ENCODE peak calls at places on chromosomes 11 and 22, in four cellular contexts. One of them, this sample, is unnamed. For H3K4me1, the result is how much of the 10 kb centered on the place peaks cover.

GRCh38 chr22:49953680-49954344 is 6.8 kb upstream of the PIM3 start:
- DNase-seq in stomach: no peak
- DNase-seq in endothelial cell of umbilical vein: no peak
- DNase-seq in transverse colon: no peak
- DNase-seq in this sample: no peak

GRCh38 chr11:112839051-112839450 is 122.2 kb upstream of the NCAM1 start:
- DNase-seq in endothelial cell of umbilical vein: no peak
- DNase-seq in transverse colon: no peak
- DNase-seq in stomach: no peak
- DNase-seq in this sample: no peak

GRCh38 chr22:26828311-26828710 is 170.9 kb downstream of the MIAT start:
- DNase-seq in stomach: no peak
- DNase-seq in endothelial cell of umbilical vein: no peak
- DNase-seq in transverse colon: no peak
- DNase-seq in this sample: no peak

GRCh38 chr22:28923826-28924732 is 40.7 kb downstream of the ZNRF3 start:
- DNase-seq in stomach: peak
- DNase-seq in transverse colon: peak
- DNase-seq in endothelial cell of umbilical vein: no peak
- DNase-seq in this sample: peak

GRCh38 chr11:134449713-134450112 is 37.7 kb upstream of the B3GAT1 start:
- DNase-seq in transverse colon: no peak
- DNase-seq in stomach: no peak
- DNase-seq in endothelial cell of umbilical vein: no peak
- DNase-seq in this sample: no peak

GRCh38 chr11:2520736-2521035 is 75.9 kb downstream of the KCNQ1 start:
- DNase-seq in endothelial cell of umbilical vein: no peak
- DNase-seq in stomach: peak
- DNase-seq in transverse colon: no peak
- DNase-seq in this sample: no peak

GRCh38 chr22:29912605-29913398 is 29.8 kb downstream of the MTMR3 start:
- DNase-seq in endothelial cell of umbilical vein: no peak
- DNase-seq in transverse colon: no peak
- DNase-seq in stomach: no peak
- DNase-seq in this sample: no peak

GRCh38 chr11:32939046-32939445 is 46.4 kb downstream of the QSER1 start:
- DNase-seq in stomach: no peak
- DNase-seq in endothelial cell of umbilical vein: no peak
- DNase-seq in transverse colon: no peak
- DNase-seq in this sample: no peak

GRCh38 chr11:78574386-78575381 is at the start of gene NARS2:
- DNase-seq in stomach: peak
- DNase-seq in transverse colon: peak
- DNase-seq in endothelial cell of umbilical vein: peak
- DNase-seq in this sample: peak

GRCh38 chr22:48695251-48695650 is 1132.4 kb downstream of the BRD1 start:
- DNase-seq in stomach: no peak
- DNase-seq in endothelial cell of umbilical vein: no peak
- DNase-seq in transverse colon: no peak
- DNase-seq in this sample: no peak

GRCh38 chr11:1060885-1061616 is 13.6 kb upstream of the MUC2 start:
- DNase-seq in stomach: peak
- DNase-seq in transverse colon: peak
- DNase-seq in endothelial cell of umbilical vein: peak
- DNase-seq in this sample: no peak

GRCh38 chr22:30705710-30706651 is 11.3 kb downstream of the OSBP2 start:
- DNase-seq in endothelial cell of umbilical vein: no peak
- DNase-seq in transverse colon: peak
- DNase-seq in stomach: no peak
- DNase-seq in this sample: no peak

GRCh38 chr22:28016781-28017557 is 97.9 kb upstream of the PITPNB start:
- DNase-seq in stomach: peak
- DNase-seq in transverse colon: peak
- DNase-seq in endothelial cell of umbilical vein: no peak
- DNase-seq in this sample: no peak

GRCh38 chr22:30648825-30649224 is 13.2 kb downstream of the SLC35E4 start:
- DNase-seq in transverse colon: no peak
- DNase-seq in stomach: peak
- DNase-seq in endothelial cell of umbilical vein: no peak
- DNase-seq in this sample: no peak

GRCh38 chr11:95417832-95418231 is 186.8 kb upstream of the SESN3 start:
- DNase-seq in transverse colon: no peak
- DNase-seq in stomach: no peak
- DNase-seq in endothelial cell of umbilical vein: no peak
- DNase-seq in this sample: no peak

DNA sequence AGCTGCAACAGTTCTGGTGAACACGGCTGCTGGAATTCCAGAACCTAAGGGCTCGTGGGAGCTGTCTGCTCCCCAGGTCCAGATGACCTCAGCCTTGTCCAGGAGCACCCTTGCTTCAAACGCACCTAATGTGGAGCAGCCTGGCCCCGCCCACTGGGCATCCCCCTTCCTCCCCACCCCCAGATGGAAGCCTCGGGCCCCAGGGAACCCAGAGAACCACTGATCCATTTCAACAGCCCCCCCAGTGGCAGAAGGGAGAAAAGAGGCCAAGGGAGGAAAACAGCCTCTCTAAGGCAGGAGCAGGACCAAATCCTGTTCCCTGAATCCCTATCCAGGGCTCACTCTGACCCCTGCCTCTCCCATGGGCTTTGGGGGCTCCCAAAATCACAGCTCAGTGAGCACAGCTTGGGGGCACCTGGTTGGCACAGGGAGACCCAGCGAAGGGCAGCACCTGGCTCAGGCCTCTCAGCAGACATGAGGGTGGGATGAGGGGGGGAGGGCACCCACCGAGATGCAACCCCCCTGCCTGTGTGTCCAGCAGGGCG is 1.2 kb downstream of the CYTH4 start:
- DNase-seq in stomach: no peak
- DNase-seq in endothelial cell of umbilical vein: no peak
- DNase-seq in transverse colon: peak
- DNase-seq in this sample: no peak
- TF ChIP-seq CTCF in stomach: no peak
- TF ChIP-seq CTCF in endothelial cell of umbilical vein: peak
- TF ChIP-seq CTCF in transverse colon: no peak
- TF ChIP-seq CTCF in this sample: no peak

GRCh38 chr11:12089041-12089440 is 21.3 kb upstream of the MICAL2 start:
- DNase-seq in transverse colon: no peak
- DNase-seq in stomach: no peak
- DNase-seq in endothelial cell of umbilical vein: no peak
- DNase-seq in this sample: no peak
- H3K4me1 ChIP-seq in transverse colon: half or more
- H3K4me1 ChIP-seq in stomach: half or more
- H3K4me1 ChIP-seq in endothelial cell of umbilical vein: half or more
- H3K4me1 ChIP-seq in this sample: under half

GRCh38 chr11:75229466-75229865 is 11.1 kb upstream of the TPBGL start:
- DNase-seq in stomach: no peak
- DNase-seq in transverse colon: no peak
- DNase-seq in endothelial cell of umbilical vein: no peak
- DNase-seq in this sample: no peak

GRCh38 chr11:75225794-75226193 is 14.8 kb upstream of the TPBGL start:
- DNase-seq in endothelial cell of umbilical vein: no peak
- DNase-seq in stomach: no peak
- DNase-seq in transverse colon: no peak
- DNase-seq in this sample: no peak

GRCh38 chr11:75219869-75220268 is 20.7 kb upstream of the TPBGL start:
- DNase-seq in endothelial cell of umbilical vein: no peak
- DNase-seq in stomach: no peak
- DNase-seq in transverse colon: no peak
- DNase-seq in this sample: no peak

GRCh38 chr11:75223954-75224643 is 16.5 kb upstream of the TPBGL start:
- DNase-seq in stomach: no peak
- DNase-seq in transverse colon: no peak
- DNase-seq in endothelial cell of umbilical vein: no peak
- DNase-seq in this sample: no peak
- TF ChIP-seq POLR2AphosphoS5 in stomach: no peak
- TF ChIP-seq POLR2AphosphoS5 in transverse colon: no peak
- TF ChIP-seq POLR2AphosphoS5 in endothelial cell of umbilical vein: no peak
- TF ChIP-seq POLR2AphosphoS5 in this sample: no peak

DNA sequence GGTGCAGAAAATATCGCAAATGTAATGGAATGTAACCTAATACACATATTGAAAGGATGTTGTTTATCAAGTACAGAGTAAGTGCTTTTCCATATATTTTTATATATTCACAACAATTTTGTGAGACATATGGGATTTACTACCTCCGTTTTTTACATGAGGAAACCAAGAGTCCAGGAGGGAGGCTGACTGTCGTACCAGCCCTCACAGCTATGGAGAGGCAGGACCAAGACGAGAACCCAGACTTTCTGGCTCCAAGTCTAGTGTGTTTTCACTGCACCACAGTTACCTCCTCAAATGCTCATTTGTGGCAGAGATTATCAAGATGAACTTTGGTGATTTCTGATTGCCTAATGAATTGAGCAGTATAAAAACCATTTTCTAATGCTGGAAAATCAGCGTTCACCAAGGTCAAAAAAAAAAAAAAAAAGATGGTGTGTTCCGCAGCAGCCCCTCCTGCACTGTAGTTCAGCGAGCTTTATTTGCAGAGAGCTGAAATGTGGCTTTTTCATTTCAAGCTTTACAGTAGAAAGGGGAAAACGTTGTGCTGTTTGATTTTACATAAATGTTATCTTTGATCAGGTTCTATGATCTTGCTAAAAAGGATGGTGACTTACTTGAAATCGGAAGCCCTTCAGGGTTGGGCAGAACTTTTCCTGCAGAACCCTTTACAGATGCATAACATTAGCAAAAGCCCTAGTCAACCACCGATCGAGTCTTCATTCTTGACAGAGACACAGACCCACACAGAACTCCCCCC is 44.7 kb upstream of the WEE1 start:
- DNase-seq in stomach: no peak
- DNase-seq in endothelial cell of umbilical vein: no peak
- DNase-seq in transverse colon: no peak
- DNase-seq in this sample: no peak
- TF ChIP-seq CTCF in stomach: no peak
- TF ChIP-seq CTCF in endothelial cell of umbilical vein: no peak
- TF ChIP-seq CTCF in transverse colon: no peak
- TF ChIP-seq CTCF in this sample: no peak

GRCh38 chr11:10456519-10456918 is 1.5 kb downstream of the AMPD3 start:
- DNase-seq in stomach: no peak
- DNase-seq in transverse colon: no peak
- DNase-seq in endothelial cell of umbilical vein: no peak
- DNase-seq in this sample: no peak
- H3K4me1 ChIP-seq in stomach: half or more
- H3K4me1 ChIP-seq in transverse colon: under half
- H3K4me1 ChIP-seq in endothelial cell of umbilical vein: under half
- H3K4me1 ChIP-seq in this sample: under half

GRCh38 chr11:116182356-116182966 is 590.3 kb downstream of the BUD13 start:
- DNase-seq in endothelial cell of umbilical vein: no peak
- DNase-seq in stomach: no peak
- DNase-seq in transverse colon: no peak
- DNase-seq in this sample: no peak
- TF ChIP-seq POLR2AphosphoS5 in endothelial cell of umbilical vein: no peak
- TF ChIP-seq POLR2AphosphoS5 in stomach: no peak
- TF ChIP-seq POLR2AphosphoS5 in transverse colon: no peak
- TF ChIP-seq POLR2AphosphoS5 in this sample: no peak

GRCh38 chr11:114072978-114073377 is 13.5 kb downstream of the ZBTB16 start:
- DNase-seq in transverse colon: no peak
- DNase-seq in endothelial cell of umbilical vein: no peak
- DNase-seq in stomach: no peak
- DNase-seq in this sample: no peak

GRCh38 chr11:114075343-114075610 is 15.8 kb downstream of the ZBTB16 start:
- DNase-seq in endothelial cell of umbilical vein: no peak
- DNase-seq in stomach: no peak
- DNase-seq in transverse colon: no peak
- DNase-seq in this sample: no peak

GRCh38 chr11:114075891-114076441 is 16.5 kb downstream of the ZBTB16 start:
- DNase-seq in transverse colon: no peak
- DNase-seq in endothelial cell of umbilical vein: peak
- DNase-seq in stomach: no peak
- DNase-seq in this sample: no peak

GRCh38 chr11:114074546-114075342 is 15.2 kb downstream of the ZBTB16 start:
- DNase-seq in endothelial cell of umbilical vein: no peak
- DNase-seq in stomach: no peak
- DNase-seq in transverse colon: no peak
- DNase-seq in this sample: no peak

GRCh38 chr11:114073506-114074381 is 14.2 kb downstream of the ZBTB16 start:
- DNase-seq in endothelial cell of umbilical vein: no peak
- DNase-seq in stomach: no peak
- DNase-seq in transverse colon: no peak
- DNase-seq in this sample: no peak
- TF ChIP-seq CTCF in endothelial cell of umbilical vein: no peak
- TF ChIP-seq CTCF in stomach: no peak
- TF ChIP-seq CTCF in transverse colon: no peak
- TF ChIP-seq CTCF in this sample: no peak

GRCh38 chr22:22059476-22060002 is 77.0 kb upstream of the TOP3B start:
- DNase-seq in transverse colon: no peak
- DNase-seq in stomach: no peak
- DNase-seq in endothelial cell of umbilical vein: no peak
- DNase-seq in this sample: no peak
- H3K4me1 ChIP-seq in transverse colon: under half
- H3K4me1 ChIP-seq in stomach: under half
- H3K4me1 ChIP-seq in endothelial cell of umbilical vein: under half
- H3K4me1 ChIP-seq in this sample: under half

DNA sequence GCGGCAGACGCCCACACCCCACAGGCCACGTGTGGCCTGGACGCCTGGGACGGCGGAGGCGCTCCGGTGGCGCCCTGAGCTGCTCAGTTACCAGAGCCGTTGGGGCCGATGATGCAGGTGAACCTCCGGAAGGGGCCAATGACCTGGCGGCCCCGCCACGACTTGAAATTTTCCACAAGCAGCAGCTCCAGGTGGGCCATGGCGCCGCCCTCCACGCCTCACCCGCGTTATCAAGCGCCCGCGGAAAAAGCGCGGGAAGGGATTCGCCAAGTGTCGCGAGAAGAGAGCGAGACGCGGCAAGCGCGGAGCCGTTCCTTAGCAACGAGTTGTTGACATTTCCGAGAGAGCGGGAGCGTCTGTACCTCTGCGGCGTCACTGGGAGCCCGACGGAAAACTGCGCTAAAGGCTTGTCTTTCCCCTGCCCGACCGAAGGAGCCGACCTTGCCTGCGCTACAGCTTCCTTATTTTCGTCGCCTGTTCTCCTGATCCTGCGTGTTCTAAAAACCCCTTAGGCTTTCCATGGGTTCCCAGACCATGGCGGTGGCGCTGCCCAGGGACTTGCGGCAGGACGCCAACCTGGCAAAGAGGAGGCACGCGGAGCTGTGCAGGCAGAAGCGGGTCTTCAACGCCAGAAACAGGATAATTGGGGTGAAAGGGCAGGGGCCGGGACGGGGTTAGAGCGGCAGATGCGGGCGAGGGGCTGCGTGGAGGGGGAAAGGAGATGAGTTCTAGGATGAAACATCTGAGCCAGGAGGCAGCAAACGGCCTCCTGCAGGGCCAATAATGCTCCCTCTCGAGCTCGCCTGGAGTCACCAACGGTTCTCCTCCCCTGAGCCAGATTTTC is at the start of the genes RIBC2 and SMC1B:
- DNase-seq in endothelial cell of umbilical vein: peak
- DNase-seq in transverse colon: peak
- DNase-seq in stomach: peak
- DNase-seq in this sample: peak
- TF ChIP-seq POLR2AphosphoS5 in endothelial cell of umbilical vein: no peak
- TF ChIP-seq POLR2AphosphoS5 in transverse colon: no peak
- TF ChIP-seq POLR2AphosphoS5 in stomach: no peak
- TF ChIP-seq POLR2AphosphoS5 in this sample: peak

This sample was measured in breast epithelium.